ENCODE peak calls at places on chromosomes 3 and 15, in five cellular contexts. K, A, U, Z and E are unnamed samples.

GRCh38 chr3:57877116-57877515 is 121.0 kb downstream of the SLMAP start:
- DNase-seq in K (no peak), A (peak), U (peak), Z (no peak), E (no peak)

GRCh38 chr15:85048430-85048829 is 66.8 kb downstream of the PDE8A start:
- DNase-seq in K (no peak), A (peak), U (peak), Z (no peak), E (no peak)

GRCh38 chr3:195253981-195254432 is 17.0 kb downstream of the XXYLT1 start:
- DNase-seq in K (no peak), A (no peak), U (no peak), Z (peak), E (no peak)

GRCh38 chr3:71307884-71308697 is 275.4 kb downstream of the FOXP1 start:
- DNase-seq in K (no peak), A (peak), U (no peak), Z (no peak), E (no peak)

GRCh38 chr3:177037241-177037640 is 160.0 kb downstream of the TBL1XR1 start:
- DNase-seq in K (no peak), A (peak), U (peak), Z (no peak), E (no peak)

GRCh38 chr3:18389108-18389733 is 35.9 kb downstream of the SATB1 start:
- DNase-seq in K (no peak), A (peak), U (peak), Z (no peak), E (peak)

GRCh38 chr15:75140080-75140879 is 61.4 kb upstream of the C15orf39 start:
- DNase-seq in K (no peak), A (no peak), U (no peak), Z (no peak), E (no peak)

GRCh38 chr3:31495971-31496370 is 36.8 kb upstream of the STT3B start:
- DNase-seq in K (no peak), A (peak), U (no peak), Z (no peak), E (no peak)

GRCh38 chr3:150639262-150639661 is 36.1 kb downstream of the SELENOT start:
- DNase-seq in K (no peak), A (peak), U (no peak), Z (no peak), E (no peak)

GRCh38 chr3:193593666-193594025 is 638 bp downstream of the OPA1 start:
- DNase-seq in K (no peak), A (peak), U (peak), Z (no peak), E (peak)

GRCh38 chr3:138818175-138818574 is 16.6 kb downstream of the PIK3CB start:
- DNase-seq in K (no peak), A (no peak), U (no peak), Z (no peak), E (no peak)

GRCh38 chr15:37682304-37682703 is 252.1 kb upstream of the TMCO5A start:
- DNase-seq in K (peak), A (peak), U (peak), Z (no peak), E (no peak)

GRCh38 chr3:159775372-159775961 is 213.2 kb upstream of the IL12A start:
- DNase-seq in K (peak), A (peak), U (peak), Z (peak), E (peak)

GRCh38 chr3:31921833-31922232 is 59.2 kb downstream of the OSBPL10 start:
- DNase-seq in K (no peak), A (no peak), U (no peak), Z (no peak), E (no peak)

GRCh38 chr15:33735637-33736247 is 232.6 kb upstream of the CHRM5 start:
- DNase-seq in K (peak), A (peak), U (peak), Z (no peak), E (peak)

GRCh38 chr15:43775411-43775965 is 1.3 kb downstream of the ELL3 start:
- DNase-seq in K (peak), A (peak), U (peak), Z (peak), E (no peak)

GRCh38 chr3:72306800-72307341 is 521.9 kb upstream of the PROK2 start:
- DNase-seq in K (peak), A (peak), U (peak), Z (no peak), E (no peak)

GRCh38 chr3:132593950-132594328 is 3.1 kb upstream of the ACKR4 start:
- DNase-seq in K (no peak), A (peak), U (peak), Z (no peak), E (no peak)

GRCh38 chr15:43800286-43801136 is at the start of gene HYPK:
- DNase-seq in K (peak), A (peak), U (peak), Z (peak), E (peak)

GRCh38 chr3:109113361-109113760 is 4.6 kb downstream of the MORC1 start:
- DNase-seq in K (no peak), A (no peak), U (no peak), Z (no peak), E (no peak)

GRCh38 chr15:78438595-78439285 is 724 bp downstream of the IREB2 start:
- DNase-seq in K (no peak), A (no peak), U (peak), Z (no peak), E (peak)

GRCh38 chr3:115788921-115789470 is 165.7 kb downstream of the GAP43 start:
- DNase-seq in K (no peak), A (peak), U (peak), Z (no peak), E (no peak)

GRCh38 chr15:37979597-37979996 is 45.2 kb downstream of the TMCO5A start:
- DNase-seq in K (no peak), A (no peak), U (no peak), Z (no peak), E (no peak)

GRCh38 chr15:41691471-41691870 is 31.3 kb downstream of the MGA start:
- DNase-seq in K (no peak), A (no peak), U (peak), Z (no peak), E (no peak)

GRCh38 chr15:60128000-60128376 is 123.9 kb downstream of the FOXB1 start:
- DNase-seq in K (no peak), A (peak), U (no peak), Z (no peak), E (no peak)

GRCh38 chr3:146117406-146118285 is 43.3 kb downstream of the PLOD2 start:
- DNase-seq in K (no peak), A (peak), U (peak), Z (no peak), E (no peak)

GRCh38 chr3:97917813-97918536 is 54.3 kb downstream of the RIOX2 start:
- DNase-seq in K (no peak), A (peak), U (peak), Z (no peak), E (no peak)

GRCh38 chr15:59997070-59997701 is 6.9 kb upstream of the FOXB1 start:
- DNase-seq in K (peak), A (no peak), U (no peak), Z (peak), E (peak)

GRCh38 chr3:126113238-126113555 is 29.3 kb upstream of the SLC41A3 start:
- DNase-seq in K (peak), A (no peak), U (no peak), Z (peak), E (no peak)

DNA sequence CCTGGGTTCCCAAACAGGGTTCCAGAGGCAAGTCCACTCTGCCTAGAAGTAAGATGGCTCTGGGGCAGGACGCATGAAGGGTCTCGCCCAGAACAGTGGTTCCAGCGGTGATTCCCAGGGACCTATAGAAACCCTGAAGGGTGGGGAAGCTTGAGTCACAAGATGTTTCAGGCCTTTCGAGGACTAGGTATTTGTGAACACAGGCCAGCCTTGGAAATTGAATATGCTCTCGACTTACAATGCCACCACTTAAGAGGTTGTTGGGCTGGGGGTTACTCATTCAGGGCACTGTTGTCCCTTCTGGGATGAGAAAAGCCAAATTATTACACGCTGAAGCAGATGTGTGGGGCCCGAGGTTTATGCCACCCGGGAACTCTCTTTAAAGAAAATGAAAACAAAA is 152.0 kb downstream of the TJP1 start:
- DNase-seq in K (no peak), A (no peak), U (no peak), Z (no peak), E (no peak)
- H3K27ac ChIP-seq in K (no peak), A (no peak), U (no peak), Z (no peak), E (no peak)

GRCh38 chr3:14254812-14255702 is 76.4 kb downstream of the LSM3 start:
- DNase-seq in K (no peak), A (no peak), U (no peak), Z (no peak), E (no peak)
- H4K91ac ChIP-seq in K (no peak), A (peak), U (peak), Z (peak), E (no peak)

DNA sequence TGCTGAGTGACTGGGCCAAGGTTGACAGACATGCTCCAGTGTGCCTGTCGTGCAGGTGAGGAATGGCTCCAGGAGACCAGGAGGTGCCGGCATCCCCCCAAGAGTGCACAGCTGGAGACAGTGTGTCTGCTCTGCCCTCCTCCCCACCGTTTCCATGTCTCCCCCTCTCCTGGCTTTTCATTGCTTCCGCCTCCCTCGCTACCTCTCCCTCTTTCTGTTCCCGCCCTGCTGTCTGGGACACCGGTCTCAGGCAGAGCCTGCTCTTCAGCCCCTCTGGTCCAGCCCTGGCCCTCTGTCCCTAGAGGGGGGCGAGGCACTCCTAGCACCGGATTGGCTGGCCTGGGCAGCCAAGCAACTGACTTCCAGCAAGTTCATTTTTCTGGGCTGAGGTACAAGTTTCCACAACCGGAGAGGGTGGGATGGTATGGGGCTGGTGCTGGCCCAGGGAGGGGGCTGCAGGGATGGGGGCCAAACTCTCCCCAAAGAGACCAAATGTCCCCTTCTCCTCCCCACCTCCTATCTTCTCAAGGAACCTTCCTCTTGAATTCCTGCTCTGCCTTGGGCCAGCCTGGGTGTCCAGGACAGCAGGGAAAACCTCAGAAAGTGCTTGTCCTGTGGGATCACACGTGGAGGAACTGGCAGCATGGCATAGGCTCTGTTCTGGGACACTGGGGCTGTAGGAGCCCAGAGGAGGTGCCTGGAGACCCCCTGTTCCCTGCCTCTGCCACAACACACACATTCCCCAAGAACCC is 32.6 kb downstream of the PRKCD start:
- DNase-seq in K (no peak), A (no peak), U (no peak), Z (no peak), E (no peak)
- H3K27ac ChIP-seq in K (no peak), A (no peak), U (peak), Z (no peak), E (no peak)

GRCh38 chr15:66824374-66824773 is 122.3 kb downstream of the SMAD6 start:
- DNase-seq in K (no peak), A (no peak), U (no peak), Z (no peak), E (no peak)

GRCh38 chr15:66823601-66824000 is 121.6 kb downstream of the SMAD6 start:
- DNase-seq in K (no peak), A (no peak), U (no peak), Z (no peak), E (no peak)

GRCh38 chr15:66826504-66826903 is 124.5 kb downstream of the SMAD6 start:
- DNase-seq in K (no peak), A (no peak), U (no peak), Z (no peak), E (no peak)

GRCh38 chr15:66825731-66826130 is 123.7 kb downstream of the SMAD6 start:
- DNase-seq in K (no peak), A (no peak), U (no peak), Z (no peak), E (no peak)

GRCh38 chr15:66825139-66825538 is 123.1 kb downstream of the SMAD6 start:
- DNase-seq in K (no peak), A (no peak), U (no peak), Z (no peak), E (no peak)
- H4K91ac ChIP-seq in K (no peak), A (no peak), U (no peak), Z (no peak), E (no peak)

GRCh38 chr3:123383101-123384053 is 65.5 kb downstream of the ADCY5 start:
- DNase-seq in K (peak), A (peak), U (no peak), Z (peak), E (peak)

GRCh38 chr3:123385072-123385471 is 63.8 kb downstream of the ADCY5 start:
- DNase-seq in K (no peak), A (peak), U (peak), Z (no peak), E (no peak)

GRCh38 chr3:123385499-123385898 is 63.4 kb downstream of the ADCY5 start:
- DNase-seq in K (no peak), A (no peak), U (no peak), Z (no peak), E (no peak)

GRCh38 chr3:123385981-123386380 is 62.9 kb downstream of the ADCY5 start:
- DNase-seq in K (no peak), A (peak), U (no peak), Z (no peak), E (no peak)

DNA sequence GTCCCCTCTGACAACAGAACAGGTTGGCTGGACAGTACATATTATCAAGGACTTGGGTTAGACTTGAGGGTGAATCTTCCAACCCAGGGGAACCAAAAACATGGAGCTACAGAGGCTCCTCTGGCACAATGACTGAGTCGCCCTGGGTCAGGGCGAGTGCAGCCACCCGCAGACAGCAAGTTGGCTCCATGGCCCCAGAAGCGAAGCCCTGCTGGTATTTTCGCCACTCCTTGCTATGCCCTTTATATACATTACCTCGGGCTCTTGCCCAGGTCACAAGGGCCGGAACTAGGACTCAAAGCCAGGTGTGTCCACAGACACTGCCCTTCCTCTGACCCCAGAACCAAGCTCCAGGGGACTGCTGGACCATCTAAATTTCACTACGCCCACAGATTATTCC is 64.6 kb downstream of the ADCY5 start:
- DNase-seq in K (no peak), A (no peak), U (no peak), Z (no peak), E (no peak)
- H3K27ac ChIP-seq in K (no peak), A (no peak), U (no peak), Z (no peak), E (no peak)

GRCh38 chr3:183317271-183317670 is 64.2 kb downstream of the B3GNT5 start:
- DNase-seq in K (no peak), A (no peak), U (no peak), Z (no peak), E (no peak)
- H4K91ac ChIP-seq in K (no peak), A (no peak), U (no peak), Z (no peak), E (no peak)

GRCh38 chr3:128875556-128876120 is 3.8 kb upstream of the ACAD9 start:
- DNase-seq in K (peak), A (no peak), U (peak), Z (peak), E (peak)
- H3K27ac ChIP-seq in K (no peak), A (no peak), U (no peak), Z (no peak), E (no peak)

DNA sequence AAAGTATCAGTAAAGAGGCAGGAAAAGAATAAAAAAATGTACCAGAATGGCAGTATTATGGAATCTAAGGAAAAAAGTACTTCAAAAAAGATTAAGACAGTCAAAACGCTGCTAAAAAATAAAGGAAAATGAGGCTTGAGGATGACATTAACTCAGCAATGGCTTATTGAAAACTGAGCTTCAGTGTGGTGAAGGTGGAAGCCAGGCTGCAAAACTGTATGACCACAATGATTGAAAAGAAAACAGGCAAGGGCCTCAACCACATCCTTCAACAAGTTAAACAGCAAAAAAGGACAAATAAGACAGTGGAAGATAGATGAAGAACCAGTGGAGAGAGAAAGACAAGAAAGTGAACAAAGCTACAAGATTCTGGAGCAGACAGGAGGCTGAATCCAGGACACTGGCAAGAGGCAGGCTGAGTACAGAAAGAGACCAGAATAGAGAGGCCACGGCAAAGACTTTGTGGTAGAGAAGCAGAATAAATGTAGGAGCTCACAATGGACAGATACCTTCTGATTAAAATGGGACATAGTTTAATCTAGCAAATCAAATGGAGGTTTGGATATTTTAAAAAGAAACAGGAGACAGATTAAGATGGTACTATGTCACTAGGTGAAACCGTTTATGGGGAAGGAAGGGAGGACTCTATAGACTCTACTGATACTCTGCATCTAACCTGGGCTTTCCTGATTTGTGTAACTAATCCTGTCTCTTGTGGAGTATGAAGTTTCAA is 86.1 kb downstream of the TJP1 start:
- DNase-seq in K (no peak), A (no peak), U (peak), Z (no peak), E (no peak)
- H4K91ac ChIP-seq in K (no peak), A (no peak), U (no peak), Z (no peak), E (no peak)

GRCh38 chr15:63093486-63094205 is 28.0 kb upstream of the LACTB start:
- DNase-seq in K (peak), A (peak), U (peak), Z (peak), E (peak)
- H3K27ac ChIP-seq in K (no peak), A (peak), U (peak), Z (no peak), E (no peak)